ENCODE peak calls at places on chromosomes 7 and 10, in ten cellular contexts. O, K, N, L, G, M, S, D, X and E are unnamed samples.

GRCh38 chr7:28626629-28627262 is 214.4 kb downstream of the CREB5 start:
- DNase-seq in X (peak), S (no peak), G (no peak), K (peak), D (no peak), O (no peak), M (no peak), N (no peak), L (no peak), E (no peak)

GRCh38 chr7:82697897-82698296 is 254.3 kb upstream of the CACNA2D1 start:
- DNase-seq in L (no peak), X (peak), K (no peak), O (peak), D (no peak), M (no peak), G (no peak), S (no peak), N (no peak), E (no peak)

GRCh38 chr7:50212666-50213621 is 91.6 kb upstream of the IKZF1 start:
- DNase-seq in K (no peak), D (no peak), X (no peak), N (no peak), G (no peak), M (no peak), S (no peak), O (no peak), L (no peak), E (no peak)

GRCh38 chr10:29680091-29680490 is 45.3 kb upstream of the SVIL start:
- DNase-seq in X (no peak), N (no peak), D (no peak), L (no peak), G (no peak), S (no peak), O (no peak), M (no peak), K (no peak), E (no peak)

GRCh38 chr10:124879136-124879535 is 62.8 kb upstream of the ZRANB1 start:
- DNase-seq in O (no peak), X (no peak), G (no peak), D (no peak), S (no peak), M (no peak), K (no peak), L (no peak), N (no peak), E (no peak)

GRCh38 chr10:18079665-18080295 is 60.4 kb upstream of the CACNB2 start:
- DNase-seq in O (no peak), X (peak), K (peak), G (no peak), D (no peak), M (no peak), L (no peak), N (no peak), S (no peak), E (no peak)

GRCh38 chr10:17386616-17387075 is 67.7 kb downstream of the ST8SIA6 start:
- DNase-seq in O (no peak), G (no peak), X (peak), M (no peak), S (no peak), L (no peak), K (peak), N (no peak), D (no peak), E (no peak)

GRCh38 chr10:398954-399353 is 263.7 kb downstream of the ZMYND11 start:
- DNase-seq in K (no peak), L (no peak), O (no peak), S (no peak), N (no peak), M (no peak), G (no peak), X (no peak), D (no peak), E (no peak)

GRCh38 chr7:116534790-116535189 is 10.0 kb downstream of the CAV1 start:
- DNase-seq in N (no peak), D (no peak), X (no peak), G (no peak), L (no peak), S (no peak), O (no peak), K (peak), M (no peak), E (no peak)

GRCh38 chr7:2929321-2930201 is 85.5 kb upstream of the GNA12 start:
- DNase-seq in D (no peak), L (peak), S (peak), M (no peak), N (no peak), K (no peak), X (no peak), G (no peak), O (no peak), E (peak)

GRCh38 chr10:4067552-4068254 is 282.7 kb upstream of the KLF6 start:
- DNase-seq in D (no peak), K (no peak), S (no peak), G (no peak), O (no peak), M (no peak), L (no peak), N (no peak), X (no peak), E (peak)

GRCh38 chr7:103065666-103066065 is 8.9 kb downstream of the FBXL13 start:
- DNase-seq in O (no peak), X (peak), S (peak), K (peak), L (no peak), D (no peak), N (peak), M (no peak), G (peak), E (no peak)

GRCh38 chr7:103059471-103059870 is 15.1 kb downstream of the FBXL13 start:
- DNase-seq in K (peak), D (no peak), S (no peak), N (no peak), G (no peak), O (no peak), M (no peak), X (peak), L (no peak), E (no peak)

GRCh38 chr7:103068429-103069403 is 5.9 kb downstream of the FBXL13 start:
- DNase-seq in K (no peak), N (no peak), G (no peak), X (no peak), L (no peak), S (no peak), O (no peak), M (no peak), D (no peak), E (no peak)

GRCh38 chr7:103063895-103064294 is 10.7 kb downstream of the FBXL13 start:
- DNase-seq in D (no peak), M (no peak), L (no peak), X (no peak), K (no peak), O (no peak), G (no peak), N (no peak), S (no peak), E (no peak)
- TF ChIP-seq CTCF in D (no peak), M (no peak), L (no peak), X (no peak), K (no peak), O (no peak), G (no peak), N (no peak), S (no peak), E (no peak)

GRCh38 chr10:48594799-48595198 is 10.1 kb downstream of the ARHGAP22 start:
- DNase-seq in K (no peak), O (no peak), D (no peak), L (no peak), G (no peak), N (no peak), M (no peak), X (no peak), S (no peak), E (no peak)
- TF ChIP-seq CTCF in K (no peak), O (no peak), D (no peak), L (no peak), G (no peak), N (no peak), M (no peak), X (no peak), S (no peak), E (no peak)

GRCh38 chr7:139798221-139798620 is 20.4 kb upstream of the HIPK2 start:
- DNase-seq in O (no peak), D (peak), K (no peak), X (no peak), G (no peak), S (no peak), M (peak), L (no peak), N (no peak), E (no peak)

GRCh38 chr7:139799586-139799985 is 21.8 kb upstream of the HIPK2 start:
- DNase-seq in X (no peak), D (no peak), N (no peak), O (no peak), M (no peak), S (no peak), L (no peak), K (no peak), G (no peak), E (no peak)

GRCh38 chr7:139797607-139798006 is 19.8 kb upstream of the HIPK2 start:
- DNase-seq in O (no peak), K (no peak), N (no peak), S (no peak), X (no peak), M (no peak), G (no peak), L (no peak), D (no peak), E (no peak)

GRCh38 chr7:139804571-139804970 is 24.5 kb upstream of the TBXAS1 start:
- DNase-seq in O (no peak), M (no peak), D (no peak), L (no peak), K (no peak), X (no peak), N (no peak), S (no peak), G (no peak), E (no peak)

GRCh38 chr7:139798892-139799291 is 21.1 kb upstream of the HIPK2 start:
- DNase-seq in N (no peak), M (no peak), X (no peak), K (no peak), G (no peak), O (no peak), L (no peak), D (no peak), S (no peak), E (no peak)
- TF ChIP-seq CTCF in N (no peak), M (no peak), X (no peak), K (no peak), G (no peak), O (no peak), L (peak), D (no peak), S (no peak), E (no peak)

GRCh38 chr7:140646931-140647647 is 6.5 kb upstream of the DENND2A start:
- DNase-seq in G (peak), X (no peak), O (no peak), S (peak), M (no peak), L (no peak), D (no peak), N (peak), K (no peak), E (no peak)
- TF ChIP-seq CTCF in G (no peak), X (peak), O (peak), S (no peak), M (peak), L (peak), D (peak), N (peak), K (peak), E (peak)

GRCh38 chr7:156437021-156437614 is 203.5 kb upstream of the RNF32 start:
- DNase-seq in G (no peak), X (no peak), N (no peak), D (no peak), S (no peak), K (no peak), L (no peak), O (no peak), M (no peak), E (no peak)

GRCh38 chr7:156440456-156440855 is 200.1 kb upstream of the RNF32 start:
- DNase-seq in X (no peak), L (no peak), O (no peak), M (no peak), G (no peak), S (no peak), N (no peak), D (no peak), K (no peak), E (no peak)

GRCh38 chr7:156434706-156435105 is 205.9 kb upstream of the RNF32 start:
- DNase-seq in M (no peak), K (no peak), X (no peak), G (no peak), D (no peak), N (no peak), L (no peak), S (no peak), O (no peak), E (no peak)

GRCh38 chr7:156435486-156436231 is 204.9 kb upstream of the RNF32 start:
- DNase-seq in D (no peak), X (no peak), M (no peak), O (no peak), K (no peak), S (no peak), N (no peak), G (no peak), L (no peak), E (no peak)

DNA sequence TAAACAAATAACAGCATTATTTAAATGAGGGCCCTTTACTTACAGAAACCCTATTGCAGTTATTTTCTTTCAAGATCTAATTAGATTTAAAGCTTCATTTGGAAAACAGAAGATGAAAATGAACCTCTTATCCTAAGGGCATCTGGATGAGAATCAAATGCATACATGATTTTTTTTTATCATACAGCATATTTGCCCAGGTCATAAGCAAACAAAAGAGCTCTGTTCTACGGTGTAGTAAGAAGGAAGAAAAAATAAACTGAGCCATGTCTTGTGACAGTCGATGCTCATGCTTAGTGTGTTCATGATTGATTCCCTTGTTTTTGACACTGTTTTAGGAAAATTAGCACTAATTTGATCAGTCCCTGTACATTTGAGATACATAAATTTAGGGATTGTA is 202.6 kb upstream of the RNF32 start:
- DNase-seq in X (no peak), K (no peak), L (no peak), O (no peak), S (no peak), G (no peak), D (no peak), M (no peak), N (no peak), E (no peak)
- TF ChIP-seq CTCF in X (no peak), K (no peak), L (no peak), O (no peak), S (no peak), G (no peak), D (no peak), M (no peak), N (no peak), E (no peak)

GRCh38 chr7:75055830-75056431 is 17.7 kb downstream of the RCC1L start:
- DNase-seq in S (peak), N (no peak), X (no peak), D (no peak), O (peak), G (no peak), K (peak), M (no peak), L (no peak), E (no peak)
- TF ChIP-seq CTCF in S (no peak), N (no peak), X (no peak), D (no peak), O (no peak), G (no peak), K (no peak), M (no peak), L (no peak), E (no peak)

DNA sequence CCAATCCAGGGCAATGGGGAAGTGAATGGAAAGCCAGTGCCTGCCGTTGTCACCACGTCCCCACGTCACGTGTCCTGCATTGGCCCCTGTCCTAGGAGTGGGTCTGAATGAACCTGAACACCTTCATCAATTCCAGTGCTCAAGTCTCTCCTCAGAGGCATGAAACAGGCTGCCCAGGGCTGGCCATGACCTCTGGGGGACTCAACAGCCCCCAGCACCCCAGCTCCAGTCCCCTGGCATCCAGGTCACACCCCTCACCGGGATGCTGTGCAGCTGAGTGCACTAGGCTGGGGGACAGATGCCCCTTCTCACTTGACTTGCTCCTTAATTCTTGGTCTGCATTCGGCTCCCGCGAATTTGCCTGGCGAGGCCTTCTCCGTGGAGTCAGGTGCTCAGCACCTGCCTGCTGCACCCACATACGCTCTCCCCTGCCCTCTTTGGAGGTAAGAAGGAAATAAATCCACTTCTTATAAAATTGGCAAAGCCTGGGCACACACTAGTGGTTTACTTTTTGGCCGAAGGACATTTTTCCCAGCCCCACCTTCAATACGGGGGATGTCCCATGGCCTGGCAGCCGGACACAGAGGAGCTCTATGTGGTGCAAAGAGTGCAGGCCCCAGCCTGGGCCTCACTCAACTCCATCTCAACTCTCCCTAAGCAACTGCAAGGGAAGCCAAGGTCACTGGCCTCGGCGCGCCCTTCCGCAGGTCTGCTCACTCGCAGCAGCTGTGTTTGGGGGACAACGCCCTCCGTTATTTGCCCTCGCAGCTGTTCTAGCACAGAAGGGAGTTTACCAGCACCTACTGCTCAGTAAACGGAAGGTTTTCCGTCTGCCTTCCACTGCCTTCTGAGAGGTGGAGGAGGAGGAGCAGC is 77.6 kb upstream of the SHH start:
- DNase-seq in D (no peak), O (no peak), K (no peak), G (no peak), N (peak), S (no peak), L (no peak), M (no peak), X (no peak), E (peak)
- TF ChIP-seq CTCF in D (no peak), O (no peak), K (no peak), G (no peak), N (no peak), S (no peak), L (no peak), M (no peak), X (no peak), E (no peak)

DNA sequence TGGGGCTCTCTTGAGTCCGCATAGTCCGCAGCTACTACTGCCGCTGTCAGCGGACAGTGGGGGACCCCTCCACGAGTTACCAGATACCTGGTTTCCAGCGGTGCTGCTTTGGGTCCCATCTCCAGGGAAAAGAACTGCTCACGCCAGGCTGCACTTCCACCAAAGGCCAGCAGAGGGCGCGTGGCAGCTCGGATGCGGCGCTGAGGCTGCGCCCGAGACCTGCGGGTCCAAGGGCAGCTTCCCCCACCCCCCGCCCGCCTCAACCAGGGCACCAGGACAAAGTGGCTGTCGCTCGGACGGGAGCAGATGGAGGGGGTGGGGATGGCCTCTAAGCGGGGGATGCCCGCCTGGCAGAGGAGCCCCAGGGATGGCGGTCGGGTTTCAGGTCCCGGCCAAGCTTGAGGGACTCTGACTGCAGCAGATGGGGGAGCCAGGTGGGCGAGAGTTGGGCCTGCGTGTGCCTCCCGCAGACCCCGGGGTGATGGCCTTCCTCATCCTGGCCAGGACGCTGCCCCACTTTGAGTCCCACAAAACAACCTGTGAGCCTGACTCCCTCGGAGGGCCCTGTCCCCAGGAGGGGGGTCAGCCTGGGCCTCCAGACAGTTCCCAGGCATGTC is 23.8 kb upstream of the ZNF735 start:
- DNase-seq in K (no peak), M (no peak), L (no peak), S (peak), D (no peak), N (no peak), X (no peak), G (no peak), O (no peak), E (no peak)
- TF ChIP-seq CTCF in K (no peak), M (peak), L (no peak), S (no peak), D (peak), N (no peak), X (peak), G (peak), O (no peak), E (peak)